ENCODE peak calls at places on chromosomes 5 and 9, in nine cellular contexts. D is cardiac fibroblast, A is GM13977, B is NB4, K is body of pancreas, O is neural crest cell, W is progenitor cell of endocrine pancreas, I is GM06990, H is PC-9. T is an unnamed sample.

GRCh38 chr5:81751836-81752643 is 1.1 kb upstream of the SSBP2 start:
- DNase-seq in D (no peak), A (no peak), O (peak), I (no peak), K (peak), W (no peak), B (no peak), H (no peak), T (no peak)

GRCh38 chr5:56851258-56851941 is 36.1 kb downstream of the MAP3K1 start:
- DNase-seq in D (peak), O (no peak), H (no peak), K (peak), B (no peak), A (no peak), W (no peak), I (no peak), T (no peak)

GRCh38 chr5:1751026-1751863 is 48.4 kb downstream of the MRPL36 start:
- DNase-seq in A (no peak), K (no peak), W (no peak), H (no peak), D (no peak), O (no peak), B (no peak), I (no peak), T (no peak)

GRCh38 chr5:179239256-179240135 is 105.8 kb downstream of the ADAMTS2 start:
- DNase-seq in H (no peak), I (no peak), O (no peak), B (no peak), A (no peak), D (no peak), K (peak), W (no peak), T (peak)

GRCh38 chr5:83473344-83474169 is 2.0 kb downstream of the VCAN start:
- DNase-seq in I (peak), H (peak), B (peak), D (peak), W (peak), K (peak), O (peak), A (peak), T (peak)

GRCh38 chr9:110977259-110977709 is 61.0 kb downstream of the LPAR1 start:
- DNase-seq in D (peak), O (no peak), A (no peak), I (no peak), K (peak), H (peak), W (no peak), B (no peak), T (no peak)

GRCh38 chr5:393846-394275 is 49.1 kb upstream of the EXOC3 start:
- DNase-seq in I (no peak), D (no peak), B (peak), H (no peak), O (no peak), W (no peak), K (no peak), A (no peak), T (no peak)

GRCh38 chr9:91978739-91979414 is 28.8 kb upstream of the ROR2 start:
- DNase-seq in I (no peak), B (peak), O (peak), H (no peak), W (no peak), D (peak), K (peak), A (no peak), T (no peak)

GRCh38 chr9:104899759-104900247 is 28.2 kb downstream of the ABCA1 start:
- DNase-seq in I (no peak), O (no peak), K (no peak), D (no peak), W (no peak), B (no peak), H (no peak), A (no peak), T (no peak)

GRCh38 chr5:61332891-61333350 is 863 bp downstream of the ZSWIM6 start:
- DNase-seq in D (peak), B (peak), K (peak), O (no peak), W (no peak), H (peak), A (peak), I (peak), T (peak)

DNA sequence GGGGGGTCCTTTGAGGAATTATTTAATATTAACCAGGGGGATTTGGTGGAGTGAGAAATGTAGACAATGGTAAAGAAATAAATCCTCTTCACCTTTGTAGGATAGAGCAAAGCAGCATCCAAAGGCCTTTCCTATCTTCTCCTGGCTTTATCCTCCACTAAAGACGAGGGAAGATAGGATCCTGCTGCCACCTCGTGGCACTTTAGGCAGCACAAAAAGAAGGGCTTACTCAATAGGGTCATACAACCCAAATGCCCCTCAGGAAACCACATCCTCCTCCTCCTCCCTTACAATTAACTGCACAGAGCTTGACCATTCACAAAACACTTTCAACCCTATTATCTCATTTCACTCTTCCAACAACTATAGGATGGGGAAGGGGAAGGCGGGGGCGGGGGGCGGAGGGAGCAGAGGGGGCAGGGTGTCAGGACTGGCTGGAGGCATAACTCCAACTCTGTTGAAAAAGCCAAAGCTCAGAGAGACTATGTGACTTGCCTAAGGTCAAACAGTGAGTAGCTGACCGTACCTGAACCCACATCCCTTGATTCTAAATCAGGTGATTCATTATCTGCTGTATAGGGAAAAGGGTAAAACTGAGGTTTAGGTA is 45.4 kb upstream of the MYOT start:
- DNase-seq in K (peak), W (peak), A (peak), B (peak), O (peak), H (no peak), D (peak), I (no peak), T (no peak)
- TF ChIP-seq CTCF in K (peak), W (peak), A (peak), B (peak), O (peak), H (peak), D (peak), I (peak), T (no peak)

DNA sequence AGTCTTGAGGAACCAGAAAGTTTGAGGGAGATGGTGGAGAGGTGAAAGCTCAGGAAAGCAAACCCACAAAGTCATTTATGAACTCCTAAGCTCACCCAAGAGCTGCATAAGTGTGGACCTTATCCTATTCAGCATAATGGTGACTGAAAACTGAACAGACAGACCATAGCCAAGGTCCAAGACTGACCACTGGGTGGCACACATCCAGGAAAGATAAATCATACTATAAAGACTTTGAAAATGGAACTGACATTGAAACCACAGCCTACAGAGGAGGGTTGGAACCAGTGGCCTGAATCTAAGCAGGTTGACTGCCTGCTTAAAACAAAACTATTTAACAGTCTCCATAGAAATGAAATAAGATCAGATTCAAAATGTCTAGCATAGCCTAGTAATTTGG is 121.1 kb upstream of the RGS7BP start:
- DNase-seq in W (no peak), B (peak), I (no peak), O (peak), A (peak), H (no peak), K (no peak), D (peak), T (no peak)
- TF ChIP-seq CTCF in W (peak), B (peak), I (peak), O (peak), A (peak), H (peak), K (no peak), D (peak), T (no peak)

DNA sequence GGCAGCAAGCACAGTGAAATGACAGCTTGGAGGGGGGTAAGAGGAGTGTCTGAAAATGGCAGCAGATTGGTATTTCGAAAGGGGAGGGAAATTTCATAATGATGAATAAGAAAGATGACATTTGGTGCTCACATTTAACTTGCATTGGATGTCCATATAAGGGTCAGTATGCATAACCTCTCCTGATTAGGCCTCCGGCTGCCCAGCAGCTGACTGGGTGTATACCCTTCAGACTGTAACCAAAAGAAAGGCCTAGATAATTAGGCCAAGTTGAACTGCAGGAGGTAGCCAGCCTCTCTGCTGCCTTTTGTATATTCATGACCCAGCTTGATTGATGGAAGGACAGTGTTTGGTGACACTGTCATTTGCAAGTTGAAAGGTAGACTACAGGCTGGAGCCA is 131.1 kb downstream of the PBX3 start:
- DNase-seq in K (no peak), A (no peak), H (no peak), W (no peak), B (peak), O (no peak), D (peak), I (no peak), T (no peak)
- TF ChIP-seq CTCF in K (no peak), A (no peak), H (no peak), W (no peak), B (no peak), O (no peak), D (no peak), I (no peak), T (no peak)

GRCh38 chr9:123825337-123825736 is 104.6 kb downstream of the DENND1A start:
- DNase-seq in I (no peak), H (no peak), K (no peak), B (no peak), A (no peak), W (no peak), O (no peak), D (peak), T (no peak)
- TF ChIP-seq CTCF in I (no peak), H (peak), K (no peak), B (no peak), A (no peak), W (peak), O (peak), D (peak), T (no peak)

GRCh38 chr9:93453047-93453914 is at the start of gene FAM120AOS:
- DNase-seq in O (peak), K (peak), D (peak), H (peak), W (peak), I (peak), A (peak), B (peak), T (peak)

GRCh38 chr9:93450817-93451761 is at the start of gene FAM120A:
- DNase-seq in K (peak), H (peak), A (peak), W (peak), B (peak), D (peak), I (peak), O (peak), T (peak)

GRCh38 chr9:93452710-93453046 is 703 bp downstream of the FAM120AOS start:
- DNase-seq in A (no peak), W (no peak), B (peak), I (no peak), O (no peak), K (peak), D (no peak), H (peak), T (no peak)

GRCh38 chr9:93456022-93456421 is 2.6 kb upstream of the FAM120AOS start:
- DNase-seq in W (no peak), I (no peak), D (no peak), B (no peak), H (no peak), K (no peak), O (no peak), A (no peak), T (no peak)

GRCh38 chr9:93451762-93452709 is 551 bp downstream of the FAM120A start:
- DNase-seq in I (peak), D (peak), H (peak), W (peak), A (peak), B (peak), K (peak), O (peak), T (peak)
- TF ChIP-seq CTCF in I (no peak), D (no peak), H (no peak), W (peak), A (no peak), B (no peak), K (peak), O (peak), T (no peak)

GRCh38 chr9:128124873-128125574 is 2.5 kb downstream of the PTGES2 start:
- DNase-seq in A (no peak), H (peak), B (peak), I (no peak), D (peak), W (peak), K (peak), O (peak), T (no peak)

GRCh38 chr9:128128836-128129590 is 1.5 kb upstream of the PTGES2 start:
- DNase-seq in B (no peak), W (no peak), I (no peak), O (no peak), D (no peak), K (no peak), A (no peak), H (no peak), T (no peak)

GRCh38 chr9:128125575-128126354 is 1.8 kb downstream of the PTGES2 start:
- DNase-seq in W (no peak), H (no peak), A (no peak), I (no peak), K (no peak), O (no peak), D (no peak), B (peak), T (no peak)

GRCh38 chr9:128127568-128127989 is at the start of gene PTGES2:
- DNase-seq in K (peak), W (peak), O (peak), A (peak), B (peak), H (peak), I (peak), D (peak), T (peak)

DNA sequence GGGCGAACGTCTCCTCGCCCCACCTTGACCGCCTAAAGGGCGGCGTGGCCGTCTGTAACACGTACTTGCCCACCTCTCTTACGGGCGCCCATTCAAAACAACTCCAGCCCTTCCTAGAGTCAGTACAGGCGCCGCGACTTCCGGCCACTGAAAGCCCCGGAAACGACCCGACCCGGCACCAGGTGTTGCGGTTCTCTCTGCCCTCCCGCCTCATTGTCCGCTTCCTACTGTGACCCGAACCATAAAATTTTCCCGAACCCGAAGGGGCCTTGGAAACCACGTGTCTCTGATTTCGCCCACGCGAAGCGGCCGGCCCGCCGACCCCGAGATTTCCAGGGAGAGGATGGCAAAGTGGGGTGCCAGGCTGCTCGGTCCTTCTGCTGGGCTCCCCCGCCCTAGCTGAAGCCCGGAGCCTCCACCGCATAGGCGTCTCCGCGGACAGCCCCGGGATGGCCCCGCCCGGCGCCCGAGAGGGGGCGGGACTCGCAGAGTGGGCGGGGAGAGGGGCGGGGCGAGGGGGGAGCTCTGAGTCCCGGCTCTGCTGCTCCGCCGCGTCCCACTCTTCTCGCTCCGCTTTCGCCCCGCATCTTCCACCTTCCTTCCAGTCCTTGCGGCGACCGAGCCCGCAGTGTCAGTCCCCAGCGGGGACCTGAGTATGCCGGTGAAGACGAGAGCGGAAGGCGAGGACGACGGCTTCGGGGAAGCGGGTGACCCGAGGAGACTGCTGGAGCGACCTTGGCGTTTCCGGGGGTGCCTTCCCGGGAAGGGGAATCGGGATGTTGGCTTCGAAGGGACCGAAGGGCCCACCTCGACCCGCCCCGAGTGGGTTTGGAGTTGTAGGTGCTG is 684 bp upstream of the PTGES2 start:
- DNase-seq in W (peak), H (peak), O (peak), A (peak), I (peak), K (peak), D (peak), B (peak), T (peak)
- TF ChIP-seq CTCF in W (no peak), H (no peak), O (no peak), A (no peak), I (no peak), K (peak), D (no peak), B (no peak), T (no peak)

GRCh38 chr5:95843733-95844223 is 21.3 kb upstream of the GLRX start:
- DNase-seq in A (no peak), K (no peak), B (no peak), D (peak), I (no peak), H (peak), O (no peak), W (no peak), T (no peak)

GRCh38 chr5:95845401-95845800 is 22.9 kb upstream of the GLRX start:
- DNase-seq in H (no peak), I (no peak), K (no peak), B (no peak), A (no peak), O (no peak), W (no peak), D (no peak), T (no peak)

GRCh38 chr5:95841914-95842812 is 19.6 kb upstream of the GLRX start:
- DNase-seq in W (no peak), A (no peak), B (no peak), H (peak), K (no peak), O (no peak), I (no peak), D (peak), T (no peak)

GRCh38 chr5:95840969-95841368 is 18.4 kb upstream of the GLRX start:
- DNase-seq in H (no peak), K (no peak), A (no peak), B (no peak), I (no peak), D (no peak), O (no peak), W (no peak), T (no peak)

GRCh38 chr5:95842955-95843544 is 20.5 kb upstream of the GLRX start:
- DNase-seq in H (peak), O (no peak), K (peak), I (peak), B (peak), W (no peak), D (peak), A (peak), T (peak)
- TF ChIP-seq CTCF in H (peak), O (no peak), K (no peak), I (peak), B (peak), W (no peak), D (peak), A (peak), T (no peak)

T was measured in activated B cell treated with CpG ODN at 0.5 μM for 24 hours.